ENCODE peak calls at places on chromosome 20, in eight cellular contexts. One of them, this sample, is unnamed. For H3K27me3, the result is how much of the 10 kb centered on the place peaks cover.

GRCh38 chr20:14569631-14570030 is 232.2 kb upstream of the FLRT3 start:
- DNase-seq in left ventricle myocardium inferior: no peak
- DNase-seq in mammary epithelial cell: no peak
- DNase-seq in testis: no peak
- DNase-seq in breast epithelium: no peak
- DNase-seq in PC-3: no peak
- DNase-seq in HL-60: no peak
- DNase-seq in HepG2: no peak
- DNase-seq in this sample: no peak

GRCh38 chr20:8335059-8335458 is 203.0 kb downstream of the PLCB1 start:
- DNase-seq in left ventricle myocardium inferior: no peak
- DNase-seq in mammary epithelial cell: no peak
- DNase-seq in testis: no peak
- DNase-seq in breast epithelium: no peak
- DNase-seq in PC-3: no peak
- DNase-seq in HL-60: no peak
- DNase-seq in HepG2: peak
- DNase-seq in this sample: no peak

GRCh38 chr20:18613553-18613952 is 25.7 kb downstream of the DTD1 start:
- DNase-seq in left ventricle myocardium inferior: no peak
- DNase-seq in mammary epithelial cell: peak
- DNase-seq in testis: no peak
- DNase-seq in breast epithelium: no peak
- DNase-seq in PC-3: peak
- DNase-seq in HL-60: no peak
- DNase-seq in HepG2: no peak
- DNase-seq in this sample: no peak

GRCh38 chr20:50824137-50824536 is 29.3 kb downstream of the BCAS4 start:
- DNase-seq in left ventricle myocardium inferior: no peak
- DNase-seq in mammary epithelial cell: no peak
- DNase-seq in testis: peak
- DNase-seq in breast epithelium: peak
- DNase-seq in PC-3: peak
- DNase-seq in HL-60: no peak
- DNase-seq in HepG2: no peak
- DNase-seq in this sample: peak

GRCh38 chr20:57495978-57496377 is 29.0 kb downstream of the CTCFL start:
- DNase-seq in left ventricle myocardium inferior: no peak
- DNase-seq in mammary epithelial cell: no peak
- DNase-seq in testis: no peak
- DNase-seq in breast epithelium: no peak
- DNase-seq in PC-3: no peak
- DNase-seq in HL-60: no peak
- DNase-seq in HepG2: no peak
- DNase-seq in this sample: no peak

GRCh38 chr20:37994512-37994911 is 38.7 kb downstream of the TTI1 start:
- DNase-seq in left ventricle myocardium inferior: no peak
- DNase-seq in mammary epithelial cell: peak
- DNase-seq in testis: no peak
- DNase-seq in breast epithelium: no peak
- DNase-seq in PC-3: peak
- DNase-seq in HL-60: no peak
- DNase-seq in HepG2: peak
- DNase-seq in this sample: peak

GRCh38 chr20:17687800-17688199 is 5.8 kb upstream of the RRBP1 start:
- DNase-seq in left ventricle myocardium inferior: no peak
- DNase-seq in mammary epithelial cell: no peak
- DNase-seq in testis: no peak
- DNase-seq in breast epithelium: no peak
- DNase-seq in PC-3: no peak
- DNase-seq in HL-60: no peak
- DNase-seq in HepG2: no peak
- DNase-seq in this sample: no peak

GRCh38 chr20:49983848-49984408 is 1.1 kb downstream of the SNAI1 start:
- DNase-seq in left ventricle myocardium inferior: peak
- DNase-seq in mammary epithelial cell: no peak
- DNase-seq in testis: peak
- DNase-seq in breast epithelium: no peak
- DNase-seq in PC-3: no peak
- DNase-seq in HL-60: no peak
- DNase-seq in HepG2: no peak
- DNase-seq in this sample: no peak

GRCh38 chr20:50557549-50558134 is 47.5 kb downstream of the PTPN1 start:
- DNase-seq in left ventricle myocardium inferior: no peak
- DNase-seq in mammary epithelial cell: no peak
- DNase-seq in testis: no peak
- DNase-seq in breast epithelium: no peak
- DNase-seq in PC-3: no peak
- DNase-seq in HL-60: no peak
- DNase-seq in HepG2: no peak
- DNase-seq in this sample: no peak

DNA sequence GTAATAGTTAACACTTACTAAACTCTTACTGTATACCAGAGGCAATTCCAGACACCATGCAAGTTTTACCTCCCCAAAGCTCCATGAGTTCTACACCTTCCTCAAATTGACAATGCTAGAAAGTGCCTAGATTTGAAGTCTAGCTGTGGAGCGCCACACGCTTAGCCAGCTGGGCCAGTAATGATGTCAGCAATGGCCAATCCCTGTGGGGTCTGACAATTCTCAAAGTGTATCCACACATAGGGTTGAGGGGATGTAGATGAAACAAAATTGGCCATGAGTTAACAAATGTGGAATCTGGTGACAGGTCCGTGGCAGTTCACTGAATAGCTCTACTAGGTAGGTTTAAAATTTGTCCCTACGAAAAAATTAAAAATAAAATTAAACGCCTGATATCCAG is 1.3 kb downstream of the ZNF343 start:
- DNase-seq in left ventricle myocardium inferior: no peak
- DNase-seq in mammary epithelial cell: no peak
- DNase-seq in testis: no peak
- DNase-seq in breast epithelium: no peak
- DNase-seq in PC-3: no peak
- DNase-seq in HL-60: no peak
- DNase-seq in HepG2: no peak
- DNase-seq in this sample: no peak
- H3K4me3 ChIP-seq in left ventricle myocardium inferior: peak
- H3K4me3 ChIP-seq in mammary epithelial cell: peak
- H3K4me3 ChIP-seq in testis: no peak
- H3K4me3 ChIP-seq in breast epithelium: peak
- H3K4me3 ChIP-seq in PC-3: peak
- H3K4me3 ChIP-seq in HL-60: no peak
- H3K4me3 ChIP-seq in HepG2: peak
- H3K4me3 ChIP-seq in this sample: peak

GRCh38 chr20:11248691-11249178 is 574.9 kb upstream of the JAG1 start:
- DNase-seq in left ventricle myocardium inferior: no peak
- DNase-seq in mammary epithelial cell: no peak
- DNase-seq in testis: no peak
- DNase-seq in breast epithelium: no peak
- DNase-seq in PC-3: no peak
- DNase-seq in HL-60: no peak
- DNase-seq in HepG2: no peak
- DNase-seq in this sample: no peak

GRCh38 chr20:11247059-11247630 is 573.3 kb upstream of the JAG1 start:
- DNase-seq in left ventricle myocardium inferior: no peak
- DNase-seq in mammary epithelial cell: no peak
- DNase-seq in testis: no peak
- DNase-seq in breast epithelium: no peak
- DNase-seq in PC-3: no peak
- DNase-seq in HL-60: no peak
- DNase-seq in HepG2: no peak
- DNase-seq in this sample: no peak

GRCh38 chr20:11249683-11250082 is 575.9 kb upstream of the JAG1 start:
- DNase-seq in left ventricle myocardium inferior: no peak
- DNase-seq in mammary epithelial cell: no peak
- DNase-seq in testis: no peak
- DNase-seq in breast epithelium: no peak
- DNase-seq in PC-3: no peak
- DNase-seq in HL-60: no peak
- DNase-seq in HepG2: no peak
- DNase-seq in this sample: no peak

GRCh38 chr20:11249239-11249638 is 575.4 kb upstream of the JAG1 start:
- DNase-seq in left ventricle myocardium inferior: no peak
- DNase-seq in mammary epithelial cell: no peak
- DNase-seq in testis: no peak
- DNase-seq in breast epithelium: no peak
- DNase-seq in PC-3: no peak
- DNase-seq in HL-60: no peak
- DNase-seq in HepG2: no peak
- DNase-seq in this sample: no peak

DNA sequence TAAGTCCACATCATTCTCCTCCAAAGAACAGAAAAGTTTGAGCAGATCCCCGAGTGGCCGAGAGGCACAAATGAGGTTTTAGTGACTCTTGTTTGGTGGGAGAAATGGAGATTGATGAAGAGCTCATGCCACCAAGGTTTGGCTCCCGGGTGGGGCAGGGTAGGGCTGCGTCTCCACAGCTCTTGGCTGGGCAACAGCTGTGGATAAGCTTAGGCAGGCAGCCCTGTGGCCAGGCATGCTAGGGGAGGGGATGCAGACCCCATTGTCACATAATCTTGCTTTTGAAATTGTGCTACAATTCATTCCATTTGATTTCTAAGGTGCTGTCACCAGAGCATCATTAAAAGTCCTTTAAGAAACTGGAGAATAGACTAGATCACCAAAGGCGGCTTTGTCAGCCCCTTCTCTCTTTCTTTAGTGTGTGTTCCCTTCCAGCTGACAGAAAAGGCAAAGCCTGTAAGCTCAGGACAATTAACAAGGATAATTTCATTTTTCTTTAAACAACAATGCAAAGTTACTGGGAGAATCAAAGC is 574.2 kb upstream of the JAG1 start:
- DNase-seq in left ventricle myocardium inferior: no peak
- DNase-seq in mammary epithelial cell: no peak
- DNase-seq in testis: no peak
- DNase-seq in breast epithelium: no peak
- DNase-seq in PC-3: no peak
- DNase-seq in HL-60: no peak
- DNase-seq in HepG2: no peak
- DNase-seq in this sample: no peak
- H3K27me3 ChIP-seq in left ventricle myocardium inferior: under half
- H3K27me3 ChIP-seq in mammary epithelial cell: under half
- H3K27me3 ChIP-seq in testis: under half
- H3K27me3 ChIP-seq in breast epithelium: under half
- H3K27me3 ChIP-seq in PC-3: under half
- H3K27me3 ChIP-seq in HL-60: under half
- H3K27me3 ChIP-seq in HepG2: under half
- H3K27me3 ChIP-seq in this sample: under half

GRCh38 chr20:54193817-54194216 is 14.1 kb upstream of the PFDN4 start:
- DNase-seq in left ventricle myocardium inferior: no peak
- DNase-seq in mammary epithelial cell: no peak
- DNase-seq in testis: no peak
- DNase-seq in breast epithelium: no peak
- DNase-seq in PC-3: no peak
- DNase-seq in HL-60: no peak
- DNase-seq in HepG2: no peak
- DNase-seq in this sample: no peak

GRCh38 chr20:54199283-54199682 is 8.6 kb upstream of the PFDN4 start:
- DNase-seq in left ventricle myocardium inferior: no peak
- DNase-seq in mammary epithelial cell: no peak
- DNase-seq in testis: no peak
- DNase-seq in breast epithelium: no peak
- DNase-seq in PC-3: no peak
- DNase-seq in HL-60: no peak
- DNase-seq in HepG2: no peak
- DNase-seq in this sample: no peak

GRCh38 chr20:54195483-54196472 is 12.1 kb upstream of the PFDN4 start:
- DNase-seq in left ventricle myocardium inferior: no peak
- DNase-seq in mammary epithelial cell: no peak
- DNase-seq in testis: no peak
- DNase-seq in breast epithelium: no peak
- DNase-seq in PC-3: no peak
- DNase-seq in HL-60: no peak
- DNase-seq in HepG2: peak
- DNase-seq in this sample: no peak

GRCh38 chr20:54197621-54198604 is 10.0 kb upstream of the PFDN4 start:
- DNase-seq in left ventricle myocardium inferior: no peak
- DNase-seq in mammary epithelial cell: peak
- DNase-seq in testis: no peak
- DNase-seq in breast epithelium: no peak
- DNase-seq in PC-3: peak
- DNase-seq in HL-60: no peak
- DNase-seq in HepG2: peak
- DNase-seq in this sample: no peak

GRCh38 chr20:54194724-54195438 is 13.0 kb upstream of the PFDN4 start:
- DNase-seq in left ventricle myocardium inferior: no peak
- DNase-seq in mammary epithelial cell: peak
- DNase-seq in testis: no peak
- DNase-seq in breast epithelium: no peak
- DNase-seq in PC-3: peak
- DNase-seq in HL-60: no peak
- DNase-seq in HepG2: peak
- DNase-seq in this sample: no peak
- TF ChIP-seq CTCF in left ventricle myocardium inferior: no peak
- TF ChIP-seq CTCF in mammary epithelial cell: peak
- TF ChIP-seq CTCF in testis: no peak
- TF ChIP-seq CTCF in breast epithelium: no peak
- TF ChIP-seq CTCF in PC-3: peak
- TF ChIP-seq CTCF in HL-60: no peak
- TF ChIP-seq CTCF in HepG2: peak
- TF ChIP-seq CTCF in this sample: peak

GRCh38 chr20:34709836-34710567 is 5.9 kb downstream of the TP53INP2 start:
- DNase-seq in left ventricle myocardium inferior: peak
- DNase-seq in mammary epithelial cell: no peak
- DNase-seq in testis: peak
- DNase-seq in breast epithelium: peak
- DNase-seq in PC-3: peak
- DNase-seq in HL-60: no peak
- DNase-seq in HepG2: no peak
- DNase-seq in this sample: no peak

GRCh38 chr20:34709044-34709835 is 5.1 kb downstream of the TP53INP2 start:
- DNase-seq in left ventricle myocardium inferior: peak
- DNase-seq in mammary epithelial cell: peak
- DNase-seq in testis: peak
- DNase-seq in breast epithelium: peak
- DNase-seq in PC-3: peak
- DNase-seq in HL-60: peak
- DNase-seq in HepG2: no peak
- DNase-seq in this sample: no peak

GRCh38 chr20:34706912-34707784 is 3.0 kb downstream of the TP53INP2 start:
- DNase-seq in left ventricle myocardium inferior: no peak
- DNase-seq in mammary epithelial cell: no peak
- DNase-seq in testis: no peak
- DNase-seq in breast epithelium: no peak
- DNase-seq in PC-3: no peak
- DNase-seq in HL-60: no peak
- DNase-seq in HepG2: peak
- DNase-seq in this sample: no peak

GRCh38 chr20:34710568-34710839 is 6.4 kb downstream of the TP53INP2 start:
- DNase-seq in left ventricle myocardium inferior: no peak
- DNase-seq in mammary epithelial cell: no peak
- DNase-seq in testis: no peak
- DNase-seq in breast epithelium: no peak
- DNase-seq in PC-3: no peak
- DNase-seq in HL-60: no peak
- DNase-seq in HepG2: no peak
- DNase-seq in this sample: no peak

GRCh38 chr20:34708621-34709043 is 4.5 kb downstream of the TP53INP2 start:
- DNase-seq in left ventricle myocardium inferior: peak
- DNase-seq in mammary epithelial cell: no peak
- DNase-seq in testis: peak
- DNase-seq in breast epithelium: no peak
- DNase-seq in PC-3: peak
- DNase-seq in HL-60: no peak
- DNase-seq in HepG2: no peak
- DNase-seq in this sample: no peak
- H3K4me3 ChIP-seq in left ventricle myocardium inferior: peak
- H3K4me3 ChIP-seq in mammary epithelial cell: peak
- H3K4me3 ChIP-seq in testis: peak
- H3K4me3 ChIP-seq in breast epithelium: peak
- H3K4me3 ChIP-seq in PC-3: peak
- H3K4me3 ChIP-seq in HL-60: peak
- H3K4me3 ChIP-seq in HepG2: no peak
- H3K4me3 ChIP-seq in this sample: peak

This sample was measured in AG04450.